ENCODE peak calls at places on chromosomes 16 and 17, in four cellular contexts. One of them, this sample, is unnamed. For H3K36me3 and H3K27me3, the result is how much of the 10 kb centered on the place peaks cover.

GRCh38 chr16:75319513-75320401 is 68.3 kb upstream of the BCAR1 start:
- DNase-seq in stomach: no peak
- DNase-seq in Karpas-422: no peak
- DNase-seq in effector memory CD4-positive, alpha-beta T cell: no peak
- DNase-seq in this sample: no peak

GRCh38 chr16:82082543-82083244 is 47.6 kb downstream of the HSD17B2 start:
- DNase-seq in stomach: no peak
- DNase-seq in Karpas-422: no peak
- DNase-seq in effector memory CD4-positive, alpha-beta T cell: no peak
- DNase-seq in this sample: no peak

GRCh38 chr17:8125196-8125946 is 1.5 kb upstream of the HES7 start:
- DNase-seq in stomach: peak
- DNase-seq in Karpas-422: peak
- DNase-seq in effector memory CD4-positive, alpha-beta T cell: peak
- DNase-seq in this sample: peak

GRCh38 chr17:31544186-31544585 is 152.7 kb downstream of the RAB11FIP4 start:
- DNase-seq in stomach: no peak
- DNase-seq in Karpas-422: no peak
- DNase-seq in effector memory CD4-positive, alpha-beta T cell: no peak
- DNase-seq in this sample: no peak

GRCh38 chr16:6492742-6493141 is 839.9 kb upstream of the RBFOX1 start:
- DNase-seq in stomach: no peak
- DNase-seq in Karpas-422: no peak
- DNase-seq in effector memory CD4-positive, alpha-beta T cell: no peak
- DNase-seq in this sample: no peak

GRCh38 chr17:27596571-27597187 is 34.3 kb upstream of the LGALS9 start:
- DNase-seq in stomach: no peak
- DNase-seq in Karpas-422: no peak
- DNase-seq in effector memory CD4-positive, alpha-beta T cell: no peak
- DNase-seq in this sample: no peak

GRCh38 chr17:63250830-63251229 is 195.3 kb downstream of the CYB561 start:
- DNase-seq in stomach: no peak
- DNase-seq in Karpas-422: no peak
- DNase-seq in effector memory CD4-positive, alpha-beta T cell: no peak
- DNase-seq in this sample: no peak

GRCh38 chr17:42571435-42572225 is 4.7 kb downstream of the MLX start:
- DNase-seq in stomach: peak
- DNase-seq in Karpas-422: no peak
- DNase-seq in effector memory CD4-positive, alpha-beta T cell: no peak
- DNase-seq in this sample: no peak

GRCh38 chr16:53131363-53132071 is 76.7 kb downstream of the CHD9 start:
- DNase-seq in stomach: peak
- DNase-seq in Karpas-422: peak
- DNase-seq in effector memory CD4-positive, alpha-beta T cell: peak
- DNase-seq in this sample: peak

GRCh38 chr17:81534157-81535006 is 6.2 kb downstream of the FSCN2 start:
- DNase-seq in stomach: no peak
- DNase-seq in Karpas-422: peak
- DNase-seq in effector memory CD4-positive, alpha-beta T cell: no peak
- DNase-seq in this sample: no peak

GRCh38 chr17:81535480-81536298 is 7.5 kb downstream of the FSCN2 start:
- DNase-seq in stomach: no peak
- DNase-seq in Karpas-422: no peak
- DNase-seq in effector memory CD4-positive, alpha-beta T cell: no peak
- DNase-seq in this sample: no peak

GRCh38 chr17:81532490-81533287 is 4.5 kb downstream of the FSCN2 start:
- DNase-seq in stomach: no peak
- DNase-seq in Karpas-422: no peak
- DNase-seq in effector memory CD4-positive, alpha-beta T cell: no peak
- DNase-seq in this sample: no peak

GRCh38 chr17:81535007-81535328 is 6.8 kb downstream of the FSCN2 start:
- DNase-seq in stomach: no peak
- DNase-seq in Karpas-422: no peak
- DNase-seq in effector memory CD4-positive, alpha-beta T cell: no peak
- DNase-seq in this sample: no peak

DNA sequence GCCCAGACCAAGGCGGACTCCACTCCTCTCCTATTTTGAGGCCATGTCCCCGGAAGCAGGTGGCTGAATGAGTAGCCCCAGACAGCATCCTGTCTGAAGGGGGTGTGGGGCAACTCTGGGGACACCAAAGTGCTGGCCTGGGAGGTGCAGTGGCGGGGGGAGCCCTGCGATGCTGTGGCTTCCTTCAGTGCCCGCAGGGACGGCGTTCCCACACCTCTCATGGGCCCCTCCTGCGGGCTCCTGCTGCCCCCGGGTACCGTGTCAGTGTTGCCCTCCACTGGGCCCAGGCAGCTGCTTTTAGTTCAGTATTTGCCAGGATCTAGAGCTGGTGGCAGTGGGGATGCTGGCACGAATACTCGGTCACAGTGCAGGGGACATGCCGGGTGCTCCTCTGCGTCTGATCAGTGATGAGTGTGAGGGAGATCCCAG is 5.5 kb downstream of the FSCN2 start:
- DNase-seq in stomach: no peak
- DNase-seq in Karpas-422: no peak
- DNase-seq in effector memory CD4-positive, alpha-beta T cell: no peak
- DNase-seq in this sample: no peak
- H3K36me3 ChIP-seq in stomach: under half
- H3K36me3 ChIP-seq in Karpas-422: under half
- H3K36me3 ChIP-seq in effector memory CD4-positive, alpha-beta T cell: under half
- H3K36me3 ChIP-seq in this sample: under half

GRCh38 chr17:74337834-74338500 is 11.9 kb downstream of the KIF19 start:
- DNase-seq in stomach: no peak
- DNase-seq in Karpas-422: no peak
- DNase-seq in effector memory CD4-positive, alpha-beta T cell: no peak
- DNase-seq in this sample: no peak

GRCh38 chr17:74339537-74340195 is 13.6 kb downstream of the KIF19 start:
- DNase-seq in stomach: no peak
- DNase-seq in Karpas-422: peak
- DNase-seq in effector memory CD4-positive, alpha-beta T cell: no peak
- DNase-seq in this sample: no peak

GRCh38 chr17:74343526-74344284 is 17.7 kb downstream of the KIF19 start:
- DNase-seq in stomach: no peak
- DNase-seq in Karpas-422: no peak
- DNase-seq in effector memory CD4-positive, alpha-beta T cell: no peak
- DNase-seq in this sample: no peak

GRCh38 chr17:74343121-74343520 is 17.1 kb downstream of the KIF19 start:
- DNase-seq in stomach: no peak
- DNase-seq in Karpas-422: no peak
- DNase-seq in effector memory CD4-positive, alpha-beta T cell: no peak
- DNase-seq in this sample: no peak

GRCh38 chr17:74340470-74341023 is 14.5 kb downstream of the KIF19 start:
- DNase-seq in stomach: no peak
- DNase-seq in Karpas-422: no peak
- DNase-seq in effector memory CD4-positive, alpha-beta T cell: no peak
- DNase-seq in this sample: no peak
- H3K27me3 ChIP-seq in stomach: under half
- H3K27me3 ChIP-seq in Karpas-422: under half
- H3K27me3 ChIP-seq in effector memory CD4-positive, alpha-beta T cell: under half
- H3K27me3 ChIP-seq in this sample: under half

GRCh38 chr17:72240333-72240732 is 119.5 kb downstream of the SOX9 start:
- DNase-seq in stomach: no peak
- DNase-seq in Karpas-422: no peak
- DNase-seq in effector memory CD4-positive, alpha-beta T cell: no peak
- DNase-seq in this sample: no peak
- H3K36me3 ChIP-seq in stomach: under half
- H3K36me3 ChIP-seq in Karpas-422: under half
- H3K36me3 ChIP-seq in effector memory CD4-positive, alpha-beta T cell: under half
- H3K36me3 ChIP-seq in this sample: under half

DNA sequence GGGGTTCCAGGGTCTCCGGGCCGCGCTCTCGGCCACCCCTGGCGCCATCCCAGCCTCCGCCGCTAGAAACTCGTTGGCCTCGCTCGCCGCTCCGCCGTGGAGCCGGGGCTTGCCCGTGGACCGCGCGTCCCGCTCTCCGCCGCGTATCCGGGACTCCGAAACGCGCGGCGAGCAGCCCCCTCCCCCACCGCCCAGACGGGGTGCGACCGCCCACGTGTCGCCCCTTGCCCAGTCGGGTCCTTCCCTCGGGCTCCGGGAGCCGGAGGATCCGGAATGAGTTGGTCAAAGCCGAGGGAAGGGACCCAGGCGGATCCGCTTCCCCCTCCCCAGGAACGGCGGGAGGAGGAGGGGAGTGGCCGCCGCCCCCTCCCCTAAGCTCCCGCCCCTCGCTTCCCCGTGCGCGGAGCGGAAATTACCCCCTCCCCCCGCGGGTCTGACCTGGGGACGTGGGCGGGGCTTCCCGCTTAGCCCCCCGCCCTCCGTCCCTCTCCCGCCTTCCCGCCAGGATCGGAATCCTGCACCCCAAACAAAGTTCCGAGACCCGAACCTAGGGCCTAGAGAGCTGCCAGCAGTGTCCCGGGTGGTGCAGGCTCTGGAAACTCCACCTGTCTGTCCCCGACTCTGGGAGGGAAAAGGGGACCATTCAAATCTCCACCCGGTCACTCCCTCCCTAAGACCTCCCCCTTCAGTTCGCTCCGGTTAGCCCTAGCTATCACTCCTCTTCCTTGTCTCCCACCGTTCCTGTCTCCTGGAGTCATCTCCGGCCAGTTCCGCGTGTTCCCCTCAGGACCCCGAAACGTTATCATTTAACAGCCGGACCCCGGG is 1.1 kb upstream of the IGF2BP1 start:
- DNase-seq in stomach: no peak
- DNase-seq in Karpas-422: no peak
- DNase-seq in effector memory CD4-positive, alpha-beta T cell: no peak
- DNase-seq in this sample: no peak
- H3K27me3 ChIP-seq in stomach: under half
- H3K27me3 ChIP-seq in Karpas-422: under half
- H3K27me3 ChIP-seq in effector memory CD4-positive, alpha-beta T cell: half or more
- H3K27me3 ChIP-seq in this sample: half or more